ENCODE peak calls at places on chromosome 2, in seven cellular contexts. M is endodermal cell; U is stimulated activated CD8-positive, alpha-beta memory T cell treated with anti-CD3 and anti-CD28 coated beads, Interleukin-4, amount 100 ng/mL, for 1 hour; C is NCI-H510A; E is EL; O is neural progenitor cell; P is GM10248. X is an unnamed sample.

GRCh38 chr2:149062531-149062930 is 24.0 kb downstream of the LYPD6B start:
- DNase-seq in P (no peak), U (no peak), O (no peak), E (no peak), M (peak; percentile 2), C (no peak), X (no peak)

GRCh38 chr2:237557633-237558015 is 8.8 kb upstream of the PRLH start:
- DNase-seq in E (no peak), M (no peak), O (no peak), P (no peak), C (no peak), U (no peak), X (no peak)

GRCh38 chr2:6008186-6008585 is 316.0 kb downstream of the SOX11 start:
- DNase-seq in O (no peak), C (no peak), U (no peak), M (no peak), P (no peak), E (no peak), X (no peak)

GRCh38 chr2:227460833-227461232 is 11.1 kb upstream of the AGFG1 start:
- DNase-seq in U (no peak), O (no peak), M (no peak), E (no peak), P (no peak), C (no peak), X (no peak)

GRCh38 chr2:111940333-111940902 is 42.0 kb downstream of the MERTK start:
- DNase-seq in P (no peak), C (no peak), U (no peak), O (no peak), M (no peak), E (no peak), X (no peak)

GRCh38 chr2:116510117-116510671 is 1304.3 kb upstream of the DDX18 start:
- DNase-seq in P (no peak), O (peak; percentile 59), U (no peak), E (no peak), C (peak; percentile 4), M (peak; percentile 49), X (peak; percentile 17)

GRCh38 chr2:218999881-219000568 is 6.8 kb upstream of the CRYBA2 start:
- DNase-seq in C (peak; percentile 98), E (no peak), P (no peak), U (no peak), M (peak; percentile 90), O (peak; percentile 49), X (no peak)

GRCh38 chr2:96336873-96337272 is 1.3 kb downstream of the NCAPH start:
- DNase-seq in P (no peak), M (no peak), U (no peak), E (no peak), O (no peak), C (no peak), X (no peak)